ENCODE peak calls at places on chromosome 1, in four cellular contexts. B is HS-5, Q is GM23248, C is PC-3. D is an unnamed sample.

GRCh38 chr1:13617773-13618172 is 34.1 kb downstream of the PDPN start:
- DNase-seq in B (no peak), Q (no peak), C (peak), D (peak)

GRCh38 chr1:23249785-23250184 is 32.5 kb upstream of the HTR1D start:
- DNase-seq in B (no peak), Q (no peak), C (peak), D (no peak)

GRCh38 chr1:56547977-56548376 is 31.4 kb downstream of the PLPP3 start:
- DNase-seq in B (no peak), Q (no peak), C (peak), D (peak)

GRCh38 chr1:167777253-167777618 is 55.5 kb downstream of the MPZL1 start:
- DNase-seq in B (no peak), Q (no peak), C (no peak), D (no peak)

GRCh38 chr1:234486858-234487830 is 8.2 kb upstream of the TARBP1 start:
- DNase-seq in B (peak), Q (peak), C (peak), D (peak)

GRCh38 chr1:179888071-179888470 is 6.0 kb downstream of the TOR1AIP1 start:
- DNase-seq in B (no peak), Q (no peak), C (no peak), D (no peak)

GRCh38 chr1:151568626-151569088 is 28.5 kb downstream of the TUFT1 start:
- DNase-seq in B (no peak), Q (no peak), C (peak), D (peak)

GRCh38 chr1:87197156-87197555 is 131.5 kb upstream of the LMO4 start:
- DNase-seq in B (peak), Q (peak), C (no peak), D (no peak)

GRCh38 chr1:17579951-17580939 is 40.7 kb downstream of the ARHGEF10L start:
- DNase-seq in B (no peak), Q (no peak), C (no peak), D (no peak)

GRCh38 chr1:52973843-52974242 is 46.8 kb downstream of the SCP2 start:
- DNase-seq in B (no peak), Q (no peak), C (no peak), D (no peak)

GRCh38 chr1:150560576-150560975 is 11.4 kb downstream of the ADAMTSL4 start:
- DNase-seq in B (no peak), Q (no peak), C (no peak), D (no peak)

GRCh38 chr1:79792212-79792575 is 785.7 kb upstream of the ADGRL4 start:
- DNase-seq in B (no peak), Q (peak), C (no peak), D (peak)

GRCh38 chr1:170407138-170407537 is 124.8 kb upstream of the GORAB start:
- DNase-seq in B (peak), Q (peak), C (no peak), D (peak)

GRCh38 chr1:208149776-208150514 is 94.2 kb downstream of the PLXNA2 start:
- DNase-seq in B (no peak), Q (no peak), C (no peak), D (no peak)

GRCh38 chr1:206723500-206724472 is 39.1 kb downstream of the MAPKAPK2 start:
- DNase-seq in B (no peak), Q (peak), C (peak), D (peak)

GRCh38 chr1:168498159-168498609 is 45.6 kb downstream of the XCL2 start:
- DNase-seq in B (no peak), Q (peak), C (no peak), D (no peak)

GRCh38 chr1:176566004-176566975 is 103.3 kb downstream of the PAPPA2 start:
- DNase-seq in B (no peak), Q (peak), C (peak), D (no peak)

GRCh38 chr1:223741861-223742260 is 29.5 kb downstream of the CAPN2 start:
- DNase-seq in B (no peak), Q (peak), C (no peak), D (peak)

GRCh38 chr1:80218112-80218511 is 1211.6 kb upstream of the ADGRL4 start:
- DNase-seq in B (peak), Q (peak), C (peak), D (peak)

GRCh38 chr1:177983824-177984528 is 14.1 kb upstream of the SEC16B start:
- DNase-seq in B (peak), Q (peak), C (peak), D (peak)

GRCh38 chr1:26787706-26788514 is at the start of gene PIGV:
- DNase-seq in B (no peak), Q (peak), C (peak), D (peak)

GRCh38 chr1:224802596-224802995 is 126.9 kb upstream of the DNAH14 start:
- DNase-seq in B (no peak), Q (no peak), C (no peak), D (no peak)

GRCh38 chr1:28365864-28366263 is 3.7 kb upstream of the PHACTR4 start:
- DNase-seq in B (no peak), Q (no peak), C (peak), D (peak)

GRCh38 chr1:201766117-201766863 is 62.7 kb upstream of the IPO9 start:
- DNase-seq in B (peak), Q (peak), C (peak), D (no peak)

GRCh38 chr1:229406798-229407197 is 27.1 kb downstream of the ACTA1 start:
- DNase-seq in B (no peak), Q (no peak), C (no peak), D (no peak)

GRCh38 chr1:206556748-206557635 is 49.7 kb downstream of the RASSF5 start:
- DNase-seq in B (no peak), Q (peak), C (peak), D (peak)